ENCODE peak calls at places on chromosomes 7 and 10, in six cellular contexts. X is body of pancreas, G is PC-9, M is fibroblast of lung, J is right lobe of liver, E is neural progenitor cell. P is an unnamed sample.

GRCh38 chr7:149310113-149310836 is 48.3 kb downstream of the ZNF783 start:
- DNase-seq in X (no peak), J (no peak), M (peak), E (no peak), G (peak), P (peak)

GRCh38 chr7:106737202-106737562 is 76.2 kb upstream of the CCDC71L start:
- DNase-seq in M (peak), G (no peak), E (no peak), J (no peak), X (no peak), P (no peak)

GRCh38 chr7:2639994-2640830 is 8.4 kb downstream of the TTYH3 start:
- DNase-seq in X (peak), J (peak), M (no peak), E (no peak), G (no peak), P (no peak)

GRCh38 chr7:15236958-15237357 is 324.9 kb downstream of the AGMO start:
- DNase-seq in J (no peak), M (no peak), G (no peak), X (no peak), E (no peak), P (no peak)

GRCh38 chr10:17021661-17022060 is 108.0 kb downstream of the CUBN start:
- DNase-seq in X (no peak), M (peak), J (no peak), G (no peak), E (peak), P (no peak)

GRCh38 chr10:133275683-133276092 is 980 bp downstream of the ADAM8 start:
- DNase-seq in E (no peak), J (no peak), X (no peak), M (no peak), G (peak), P (no peak)

GRCh38 chr10:114768394-114768786 is 53.2 kb upstream of the FHIP2A start:
- DNase-seq in E (no peak), G (no peak), X (no peak), J (no peak), M (no peak), P (no peak)

GRCh38 chr10:36683421-36683820 is 442.0 kb upstream of the ANKRD30A start:
- DNase-seq in G (no peak), X (no peak), M (no peak), E (no peak), J (no peak), P (no peak)

DNA sequence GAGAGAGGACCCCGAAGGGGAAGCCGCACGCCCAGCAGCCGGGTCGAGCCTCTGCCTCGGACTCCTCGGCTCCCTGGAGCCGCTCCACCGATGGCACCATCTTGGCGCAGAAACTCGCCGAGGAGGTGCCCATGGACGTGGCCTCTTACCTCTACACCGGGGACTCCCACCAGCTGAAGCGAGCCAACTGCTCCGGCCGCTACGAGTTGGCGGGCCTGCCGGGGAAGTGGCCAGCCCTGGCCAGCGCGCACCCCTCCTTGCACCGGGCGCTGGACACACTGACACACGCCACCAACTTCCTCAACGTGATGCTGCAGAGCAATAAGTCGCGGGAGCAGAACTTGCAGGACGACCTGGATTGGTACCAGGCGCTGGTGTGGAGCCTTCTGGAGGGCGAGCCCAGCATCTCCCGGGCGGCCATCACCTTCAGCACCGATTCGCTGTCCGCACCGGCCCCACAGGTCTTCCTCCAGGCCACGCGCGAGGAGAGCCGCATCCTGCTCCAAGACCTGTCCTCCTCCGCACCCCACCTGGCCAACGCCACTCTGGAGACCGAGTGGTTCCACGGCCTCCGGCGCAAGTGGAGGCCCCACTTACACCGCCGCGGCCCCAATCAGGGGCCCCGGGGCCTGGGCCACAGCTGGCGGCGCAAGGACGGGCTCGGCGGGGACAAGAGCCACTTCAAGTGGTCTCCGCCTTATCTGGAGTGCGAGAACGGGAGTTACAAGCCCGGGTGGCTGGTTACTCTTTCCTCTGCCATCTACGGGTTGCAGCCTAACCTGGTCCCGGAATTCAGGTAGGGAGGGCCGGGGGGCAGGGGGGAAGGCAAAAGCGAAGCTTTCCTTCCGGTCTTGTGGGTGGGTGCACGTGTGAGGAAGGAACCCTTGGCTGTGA is 973 bp downstream of the GPR158 start:
- DNase-seq in G (no peak), X (peak), J (peak), M (peak), E (peak), P (no peak)
- H3K27ac ChIP-seq in G (no peak), X (no peak), J (no peak), M (no peak), E (no peak), P (no peak)

DNA sequence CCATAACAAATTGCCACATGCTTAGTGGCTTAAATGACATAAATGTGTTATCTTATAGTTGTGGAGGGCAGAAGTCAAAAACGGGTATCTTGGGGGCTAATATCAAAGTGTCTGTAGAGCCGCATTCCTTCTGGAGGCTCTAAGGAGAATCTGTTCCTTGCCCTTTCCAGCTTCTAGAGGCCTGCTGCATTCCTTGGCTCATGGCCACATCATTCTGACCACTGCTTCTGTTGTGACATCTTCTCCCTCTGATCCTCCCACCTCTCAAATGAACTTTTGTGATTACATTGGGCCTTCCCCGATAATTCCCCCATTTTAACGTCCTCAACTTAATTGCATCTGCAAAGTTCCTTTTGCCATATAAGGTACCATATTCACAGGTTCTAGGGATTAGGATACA is 76.1 kb downstream of the CYP26A1 start:
- DNase-seq in M (peak), J (no peak), X (no peak), G (no peak), E (no peak), P (no peak)
- H3K27ac ChIP-seq in M (no peak), J (no peak), X (no peak), G (no peak), E (no peak), P (no peak)

GRCh38 chr7:16649196-16649595 is 3.2 kb downstream of the BZW2 start:
- DNase-seq in G (no peak), E (no peak), J (no peak), M (peak), X (no peak), P (no peak)
- H3K27ac ChIP-seq in G (no peak), E (no peak), J (no peak), M (no peak), X (no peak), P (no peak)

GRCh38 chr10:102629661-102630614 is 14.3 kb upstream of the TRIM8 start:
- DNase-seq in E (peak), J (no peak), M (peak), G (peak), X (no peak), P (peak)
- H3K27ac ChIP-seq in E (peak), J (no peak), M (peak), G (peak), X (peak), P (peak)

GRCh38 chr10:97428572-97428981 is 2.6 kb downstream of the PGAM1 start:
- DNase-seq in E (peak), J (no peak), G (no peak), M (peak), X (no peak), P (no peak)
- H3K27ac ChIP-seq in E (peak), J (no peak), G (no peak), M (peak), X (no peak), P (no peak)

GRCh38 chr7:30726296-30727006 is 25.5 kb upstream of the INMT start:
- DNase-seq in J (no peak), X (no peak), G (no peak), E (no peak), M (no peak), P (no peak)

GRCh38 chr7:30727061-30727945 is 24.6 kb upstream of the INMT start:
- DNase-seq in X (no peak), E (no peak), G (no peak), J (no peak), M (no peak), P (no peak)

GRCh38 chr7:30729642-30730041 is 22.3 kb upstream of the INMT start:
- DNase-seq in M (no peak), G (no peak), X (no peak), J (no peak), E (no peak), P (no peak)

GRCh38 chr7:30730097-30730496 is 21.8 kb upstream of the INMT start:
- DNase-seq in J (no peak), M (no peak), G (no peak), E (no peak), X (no peak), P (no peak)

GRCh38 chr7:30728591-30729100 is 23.3 kb upstream of the INMT start:
- DNase-seq in M (no peak), E (no peak), J (no peak), X (no peak), G (no peak), P (no peak)
- H3K27ac ChIP-seq in M (no peak), E (no peak), J (no peak), X (no peak), G (no peak), P (no peak)

P was measured in SJSA1.